ENCODE peak calls at places on chromosomes 13 and 19, in five cellular contexts. One of them, this sample, is unnamed.

GRCh38 chr19:5621311-5621944 is 1.1 kb downstream of the SAFB2 start:
- DNase-seq in NB4: no peak
- DNase-seq in A549: no peak
- DNase-seq in GM12878: no peak
- DNase-seq in K562: no peak
- DNase-seq in this sample: peak

GRCh38 chr19:33438016-33438671 is 64.6 kb downstream of the CEBPG start:
- DNase-seq in NB4: no peak
- DNase-seq in A549: no peak
- DNase-seq in GM12878: no peak
- DNase-seq in K562: no peak
- DNase-seq in this sample: no peak

GRCh38 chr13:36192166-36192565 is 22.2 kb downstream of the SOHLH2 start:
- DNase-seq in NB4: no peak
- DNase-seq in A549: no peak
- DNase-seq in GM12878: no peak
- DNase-seq in K562: no peak
- DNase-seq in this sample: no peak

GRCh38 chr19:6011794-6012193 is 33.9 kb upstream of the RANBP3 start:
- DNase-seq in NB4: no peak
- DNase-seq in A549: no peak
- DNase-seq in GM12878: no peak
- DNase-seq in K562: no peak
- DNase-seq in this sample: no peak

GRCh38 chr19:30682576-30683536 is 310.7 kb downstream of the ZNF536 start:
- DNase-seq in NB4: peak
- DNase-seq in A549: peak
- DNase-seq in GM12878: no peak
- DNase-seq in K562: peak
- DNase-seq in this sample: peak

GRCh38 chr13:97878421-97879375 is 74.8 kb upstream of the IPO5 start:
- DNase-seq in NB4: no peak
- DNase-seq in A549: peak
- DNase-seq in GM12878: no peak
- DNase-seq in K562: no peak
- DNase-seq in this sample: no peak

GRCh38 chr13:46184277-46184699 is 2.3 kb upstream of the LCP1 start:
- DNase-seq in NB4: peak
- DNase-seq in A549: peak
- DNase-seq in GM12878: no peak
- DNase-seq in K562: peak
- DNase-seq in this sample: peak

GRCh38 chr19:2756477-2756876 is 16.7 kb upstream of the SLC39A3 start:
- DNase-seq in NB4: no peak
- DNase-seq in A549: no peak
- DNase-seq in GM12878: no peak
- DNase-seq in K562: no peak
- DNase-seq in this sample: no peak

GRCh38 chr13:45674908-45675307 is 27.2 kb upstream of the CBY2 start:
- DNase-seq in NB4: no peak
- DNase-seq in A549: no peak
- DNase-seq in GM12878: no peak
- DNase-seq in K562: no peak
- DNase-seq in this sample: no peak

GRCh38 chr13:106521101-106521799 is 14.2 kb downstream of the EFNB2 start:
- DNase-seq in NB4: no peak
- DNase-seq in A549: no peak
- DNase-seq in GM12878: no peak
- DNase-seq in K562: no peak
- DNase-seq in this sample: no peak

GRCh38 chr13:43284162-43284561 is 260.8 kb downstream of the DNAJC15 start:
- DNase-seq in NB4: no peak
- DNase-seq in A549: no peak
- DNase-seq in GM12878: no peak
- DNase-seq in K562: no peak
- DNase-seq in this sample: peak

GRCh38 chr19:15439821-15440641 is 9.7 kb downstream of the WIZ start:
- DNase-seq in NB4: no peak
- DNase-seq in A549: no peak
- DNase-seq in GM12878: no peak
- DNase-seq in K562: no peak
- DNase-seq in this sample: no peak
- TF ChIP-seq MYC in NB4: no peak
- TF ChIP-seq MYC in A549: no peak
- TF ChIP-seq MYC in GM12878: no peak
- TF ChIP-seq MYC in K562: no peak
- TF ChIP-seq MYC in this sample: no peak

GRCh38 chr19:45508931-45509691 is 1.8 kb downstream of the VASP start:
- DNase-seq in NB4: peak
- DNase-seq in A549: peak
- DNase-seq in GM12878: peak
- DNase-seq in K562: peak
- DNase-seq in this sample: peak
- TF ChIP-seq MYC in NB4: no peak
- TF ChIP-seq MYC in A549: peak
- TF ChIP-seq MYC in GM12878: no peak
- TF ChIP-seq MYC in K562: no peak
- TF ChIP-seq MYC in this sample: no peak

DNA sequence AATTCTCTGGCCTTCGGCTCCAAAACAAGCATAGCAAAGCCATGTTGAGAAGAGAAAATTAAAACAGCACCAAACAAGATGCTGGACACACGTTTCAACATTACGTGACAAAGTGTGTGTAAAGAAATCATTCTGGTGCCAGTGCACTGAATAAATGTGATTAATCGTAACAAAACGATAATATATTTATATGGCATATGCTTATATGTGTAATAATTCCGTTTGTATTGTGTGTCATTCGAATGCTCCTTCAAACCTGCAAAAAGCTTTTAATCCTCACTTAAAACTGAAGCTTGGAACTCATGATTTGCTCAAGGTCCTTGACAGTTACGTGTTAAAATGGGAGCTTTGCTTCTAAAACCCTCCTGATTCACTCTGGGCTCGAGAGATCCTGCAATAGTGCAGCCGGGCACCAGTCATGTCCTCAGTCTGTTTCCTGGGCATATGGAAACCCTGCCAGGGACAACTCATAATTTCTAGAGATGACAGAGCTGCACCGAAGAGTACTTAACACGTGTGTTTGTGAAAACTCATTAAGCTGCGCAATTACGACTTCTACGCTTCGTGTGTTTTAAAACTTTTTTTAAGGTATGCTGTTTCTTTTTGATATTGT is 731 bp upstream of the AKAP8L start:
- DNase-seq in NB4: peak
- DNase-seq in A549: no peak
- DNase-seq in GM12878: no peak
- DNase-seq in K562: no peak
- DNase-seq in this sample: no peak
- TF ChIP-seq MYC in NB4: no peak
- TF ChIP-seq MYC in A549: no peak
- TF ChIP-seq MYC in GM12878: no peak
- TF ChIP-seq MYC in K562: no peak
- TF ChIP-seq MYC in this sample: no peak

GRCh38 chr13:110319774-110320509 is 12.9 kb downstream of the COL4A2 start:
- DNase-seq in NB4: no peak
- DNase-seq in A549: peak
- DNase-seq in GM12878: no peak
- DNase-seq in K562: no peak
- DNase-seq in this sample: peak
- TF ChIP-seq MYC in NB4: no peak
- TF ChIP-seq MYC in A549: no peak
- TF ChIP-seq MYC in GM12878: no peak
- TF ChIP-seq MYC in K562: no peak
- TF ChIP-seq MYC in this sample: no peak

DNA sequence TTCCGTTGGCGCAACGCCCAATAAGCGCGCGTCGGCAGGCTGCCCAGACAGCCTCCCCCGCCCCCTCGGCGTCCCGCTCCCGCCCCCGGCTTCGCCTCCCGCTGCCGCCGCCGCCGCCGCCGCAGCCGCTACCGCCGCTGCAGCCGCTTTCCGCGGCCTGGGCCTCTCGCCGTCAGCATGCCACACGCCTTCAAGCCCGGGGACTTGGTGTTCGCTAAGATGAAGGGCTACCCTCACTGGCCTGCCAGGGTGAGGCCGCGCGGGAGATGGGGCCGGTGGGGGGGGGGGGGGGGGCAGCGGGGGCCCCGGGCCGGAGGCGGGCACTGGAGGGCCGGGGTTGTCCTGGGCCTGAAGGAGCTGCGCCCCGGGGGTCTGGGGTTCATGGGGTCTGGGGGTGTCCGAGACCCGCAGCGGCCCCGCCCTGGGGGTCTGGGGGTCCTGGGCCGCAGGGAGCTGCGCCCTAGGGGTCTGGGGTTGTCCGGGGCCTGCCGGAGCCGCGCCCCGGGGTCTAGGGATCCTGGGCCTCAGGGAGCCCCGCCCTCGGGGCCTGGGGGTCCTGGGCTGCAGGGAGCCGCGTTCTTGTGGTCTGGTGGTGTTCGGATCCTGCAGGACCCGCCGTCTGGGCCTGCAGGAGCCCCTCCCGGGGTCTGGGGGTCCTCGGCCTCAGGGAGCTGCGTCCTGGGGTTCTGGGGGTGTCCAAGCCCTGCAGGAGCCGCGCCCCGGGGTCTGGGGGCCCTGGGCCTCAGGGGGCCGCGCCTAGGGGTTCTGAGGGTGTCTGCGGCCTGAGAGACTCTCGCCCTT is at the start of gene HDGFL2:
- DNase-seq in NB4: no peak
- DNase-seq in A549: no peak
- DNase-seq in GM12878: no peak
- DNase-seq in K562: no peak
- DNase-seq in this sample: no peak
- TF ChIP-seq MYC in NB4: no peak
- TF ChIP-seq MYC in A549: no peak
- TF ChIP-seq MYC in GM12878: no peak
- TF ChIP-seq MYC in K562: no peak
- TF ChIP-seq MYC in this sample: no peak

DNA sequence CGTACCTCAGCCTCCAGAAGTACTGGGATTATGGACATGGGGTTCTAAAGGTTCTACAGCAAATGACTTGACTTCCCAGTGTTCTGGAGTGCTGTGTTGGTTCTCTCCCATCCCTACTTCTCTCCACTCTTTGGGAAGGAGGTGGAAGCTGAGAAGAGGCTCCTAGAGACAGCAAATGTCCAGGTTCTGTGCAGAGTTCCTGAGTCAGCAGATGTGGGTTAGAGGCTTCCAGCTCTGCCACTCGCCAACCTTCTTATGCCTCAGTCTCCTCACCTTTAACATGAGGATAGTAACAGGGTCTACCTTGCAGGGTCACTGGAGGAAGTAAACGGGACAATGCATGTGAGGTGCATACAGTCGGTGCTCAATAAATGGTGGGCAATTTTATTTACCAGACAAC is 80.5 kb upstream of the VSTM2B start:
- DNase-seq in NB4: no peak
- DNase-seq in A549: no peak
- DNase-seq in GM12878: no peak
- DNase-seq in K562: no peak
- DNase-seq in this sample: no peak
- TF ChIP-seq MYC in NB4: no peak
- TF ChIP-seq MYC in A549: no peak
- TF ChIP-seq MYC in GM12878: no peak
- TF ChIP-seq MYC in K562: no peak
- TF ChIP-seq MYC in this sample: no peak

GRCh38 chr19:45730389-45731288 is at the start of gene FBXO46:
- DNase-seq in NB4: peak
- DNase-seq in A549: peak
- DNase-seq in GM12878: peak
- DNase-seq in K562: peak
- DNase-seq in this sample: peak

GRCh38 chr19:45733160-45733810 is at the start of gene MEIOSIN:
- DNase-seq in NB4: no peak
- DNase-seq in A549: no peak
- DNase-seq in GM12878: no peak
- DNase-seq in K562: no peak
- DNase-seq in this sample: no peak

DNA sequence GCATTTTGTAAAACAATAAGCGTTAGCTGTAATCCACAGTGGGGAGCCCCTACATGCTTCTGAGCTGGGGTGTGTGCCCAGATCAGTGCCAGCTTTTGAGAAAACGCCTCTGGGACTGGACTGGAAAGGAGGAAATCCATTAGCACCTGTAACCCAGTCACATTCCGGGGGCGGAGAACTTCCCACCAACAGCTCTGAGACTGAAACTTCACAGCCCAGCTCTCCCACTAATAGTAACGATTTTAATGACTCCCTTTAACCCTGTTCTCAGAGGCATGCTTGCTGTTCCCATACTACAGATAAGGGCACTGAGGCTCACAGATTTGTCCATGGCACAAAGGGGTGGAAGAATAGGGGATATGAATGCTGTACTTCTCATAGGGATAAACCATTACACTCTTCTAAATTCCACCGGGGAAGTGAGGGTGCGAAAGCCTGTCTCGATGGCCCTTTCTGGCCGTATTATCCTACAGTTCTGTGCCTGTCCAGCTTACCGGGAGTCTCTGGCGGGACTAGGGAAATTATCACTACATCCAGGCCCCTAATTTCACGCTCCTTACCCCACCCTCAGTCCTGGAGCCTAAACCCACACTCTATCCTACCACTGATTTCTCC is 815 bp downstream of the FBXO46 start:
- DNase-seq in NB4: no peak
- DNase-seq in A549: no peak
- DNase-seq in GM12878: peak
- DNase-seq in K562: no peak
- DNase-seq in this sample: peak
- TF ChIP-seq MYC in NB4: no peak
- TF ChIP-seq MYC in A549: no peak
- TF ChIP-seq MYC in GM12878: no peak
- TF ChIP-seq MYC in K562: no peak
- TF ChIP-seq MYC in this sample: no peak